ENCODE peak calls at places on chromosomes 11 and 22, in seven cellular contexts. E is SHP77 treated with DMSO at 0.1 percent for 48 hours; I is neuronal stem cell; F is thoracic aorta; X is AG09309; U is non-pigmented ciliary epithelial cell; N is activated CD4-positive, CD25-positive, alpha-beta regulatory T cell treated with anti-CD3 and anti-CD28 coated beads, Interleukin-2, amount 50 U/mL, for 72 hours. J is an unnamed sample.
A peak's percentile ranks its signal among the peaks of the same experiment; 100 is the strongest.

GRCh38 chr11:83437939-83438338 is 151.8 kb upstream of the CCDC90B start:
- DNase-seq in E (no peak), F (no peak), U (no peak), N (no peak), I (no peak), X (no peak), J (no peak)

GRCh38 chr11:67640021-67640757 is 626 bp upstream of the TBX10 start:
- DNase-seq in X (no peak), U (no peak), N (peak; percentile 57), E (no peak), F (no peak), I (no peak), J (no peak)

GRCh38 chr22:40345801-40346177 is 511 bp upstream of the ADSL start:
- DNase-seq in E (no peak), X (no peak), F (no peak), U (no peak), I (no peak), N (peak; percentile 61), J (no peak)

GRCh38 chr11:69442807-69443137 is 38.7 kb upstream of the LINC01488 start:
- DNase-seq in F (no peak), I (no peak), U (no peak), E (no peak), X (peak; percentile 29), N (no peak), J (no peak)

GRCh38 chr11:130671801-130672700 is 223.6 kb downstream of the ADAMTS15 start:
- DNase-seq in U (no peak), F (peak; percentile 75), I (peak; percentile 23), X (peak; percentile 66), N (no peak), E (no peak), J (no peak)

GRCh38 chr11:124867700-124868099 is 2.5 kb downstream of the ROBO3 start:
- DNase-seq in X (no peak), F (no peak), E (peak; percentile 11), U (no peak), I (no peak), N (no peak), J (no peak)

GRCh38 chr11:36162909-36163434 is 126.3 kb downstream of the COMMD9 start:
- DNase-seq in I (no peak), U (no peak), E (no peak), N (no peak), X (no peak), F (no peak), J (no peak)

GRCh38 chr22:39183991-39184585 is 31.6 kb upstream of the CBX7 start:
- DNase-seq in E (no peak), U (no peak), F (no peak), N (peak; percentile 17), I (no peak), X (no peak), J (no peak)

GRCh38 chr11:60078742-60079141 is 9.7 kb upstream of the MS4A2 start:
- DNase-seq in E (no peak), F (no peak), I (no peak), U (no peak), N (no peak), X (no peak), J (no peak)

GRCh38 chr22:45880091-45880651 is 96.8 kb downstream of the WNT7B start:
- DNase-seq in I (no peak), U (no peak), N (peak; percentile 15), E (no peak), X (no peak), F (no peak), J (no peak)

GRCh38 chr11:15471028-15471708 is 356.4 kb downstream of the INSC start:
- DNase-seq in X (no peak), E (no peak), I (no peak), F (no peak), U (no peak), N (no peak), J (no peak)

GRCh38 chr11:12680246-12680939 is 6.2 kb downstream of the TEAD1 start:
- DNase-seq in N (no peak), U (peak; percentile 81), E (peak; percentile 3), I (peak; percentile 85), X (no peak), F (peak; percentile 18), J (no peak)

GRCh38 chr11:132718711-132719641 is 813.3 kb downstream of the OPCML start:
- DNase-seq in I (no peak), N (no peak), E (no peak), F (no peak), U (no peak), X (no peak), J (no peak)

GRCh38 chr22:30015846-30016245 is 64.4 kb upstream of the HORMAD2 start:
- DNase-seq in X (peak; percentile 39), E (no peak), N (no peak), U (peak; percentile 82), F (no peak), I (no peak), J (no peak)

GRCh38 chr22:38243007-38243775 is 29.6 kb downstream of the TMEM184B start:
- DNase-seq in N (no peak), F (no peak), E (peak; percentile 87), U (no peak), I (no peak), X (no peak), J (no peak)

GRCh38 chr11:88179141-88179540 is 3.9 kb upstream of the RAB38 start:
- DNase-seq in X (no peak), N (no peak), E (no peak), I (no peak), U (peak; percentile 15), F (no peak), J (no peak)

GRCh38 chr11:10382518-10382917 is 72.5 kb upstream of the AMPD3 start:
- DNase-seq in F (no peak), I (no peak), E (no peak), N (no peak), X (no peak), U (no peak), J (no peak)

GRCh38 chr11:129489254-129489653 is 113.6 kb downstream of the BARX2 start:
- DNase-seq in I (no peak), F (no peak), E (no peak), X (no peak), U (no peak), N (no peak), J (no peak)

GRCh38 chr11:66478823-66479740 is 1.2 kb upstream of the DPP3 start:
- DNase-seq in U (no peak), F (no peak), E (no peak), X (no peak), I (no peak), N (peak; percentile 46), J (no peak)

GRCh38 chr11:103326070-103326794 is 217.0 kb downstream of the DYNC2H1 start:
- DNase-seq in I (peak; percentile 73), F (no peak), N (no peak), X (peak; percentile 46), E (peak; percentile 28), U (peak; percentile 54), J (peak; percentile 33)

GRCh38 chr11:72836111-72836510 is 21.9 kb downstream of the ATG16L2 start:
- DNase-seq in U (no peak), I (no peak), X (no peak), F (no peak), E (no peak), N (no peak), J (no peak)

GRCh38 chr11:57514538-57515331 is 767 bp downstream of the SLC43A1 start:
- DNase-seq in N (peak; percentile 57), F (no peak), E (no peak), I (no peak), U (no peak), X (no peak), J (no peak)

GRCh38 chr11:79403839-79404238 is 37.0 kb downstream of the TENM4 start:
- DNase-seq in I (no peak), E (no peak), N (no peak), X (no peak), F (no peak), U (no peak), J (no peak)

GRCh38 chr11:116420770-116421528 is 351.8 kb downstream of the BUD13 start:
- DNase-seq in I (no peak), X (no peak), U (no peak), F (no peak), N (no peak), E (no peak), J (no peak)

GRCh38 chr11:28169816-28170215 is 61.6 kb downstream of the METTL15 start:
- DNase-seq in X (no peak), F (no peak), E (no peak), U (peak; percentile 37), N (no peak), I (no peak), J (no peak)

GRCh38 chr11:2271327-2272240 is 1.2 kb upstream of the ASCL2 start:
- DNase-seq in N (no peak), F (no peak), I (no peak), E (no peak), X (no peak), U (no peak), J (no peak)

GRCh38 chr22:46068908-46069481 is 81.3 kb upstream of the PPARA start:
- DNase-seq in F (no peak), U (no peak), E (peak; percentile 39), X (peak; percentile 96), N (no peak), I (no peak), J (no peak)

GRCh38 chr11:60629399-60629798 is 70.0 kb upstream of the MS4A8 start:
- DNase-seq in E (no peak), U (no peak), N (no peak), I (no peak), F (no peak), X (no peak), J (no peak)